ENCODE peak calls at places on chromosomes 5 and 9, in seven cellular contexts. One of them, this sample, is unnamed.

GRCh38 chr5:100872409-100873190 is 30.5 kb downstream of the ST8SIA4 start:
- DNase-seq in H1: no peak
- DNase-seq in mesendoderm: no peak
- DNase-seq in trophoblast cell: no peak
- DNase-seq in IMR-90: no peak
- DNase-seq in mesenchymal stem cell: no peak
- DNase-seq in H9: no peak
- DNase-seq in this sample: no peak

GRCh38 chr9:114499528-114499927 is 5.7 kb downstream of the WHRN start:
- DNase-seq in mesenchymal stem cell: no peak
- DNase-seq in H1: no peak
- DNase-seq in IMR-90: no peak
- DNase-seq in mesendoderm: no peak
- DNase-seq in H9: no peak
- DNase-seq in trophoblast cell: no peak
- DNase-seq in this sample: peak; percentile 27

GRCh38 chr5:10489810-10490426 is 48.2 kb downstream of the ROPN1L start:
- DNase-seq in trophoblast cell: peak; percentile 13
- DNase-seq in mesendoderm: no peak
- DNase-seq in H9: no peak
- DNase-seq in H1: no peak
- DNase-seq in mesenchymal stem cell: no peak
- DNase-seq in IMR-90: peak; percentile 31
- DNase-seq in this sample: no peak

GRCh38 chr9:93226819-93227218 is 42.9 kb downstream of the WNK2 start:
- DNase-seq in trophoblast cell: no peak
- DNase-seq in H1: no peak
- DNase-seq in IMR-90: no peak
- DNase-seq in mesenchymal stem cell: no peak
- DNase-seq in mesendoderm: no peak
- DNase-seq in H9: no peak
- DNase-seq in this sample: no peak

GRCh38 chr5:142008813-142009212 is 4.0 kb downstream of the GNPDA1 start:
- DNase-seq in H9: no peak
- DNase-seq in trophoblast cell: no peak
- DNase-seq in mesendoderm: no peak
- DNase-seq in IMR-90: no peak
- DNase-seq in mesenchymal stem cell: no peak
- DNase-seq in H1: no peak
- DNase-seq in this sample: no peak

GRCh38 chr5:120055858-120056257 is 408.2 kb upstream of the PRR16 start:
- DNase-seq in mesenchymal stem cell: peak; percentile 62
- DNase-seq in H1: no peak
- DNase-seq in trophoblast cell: peak; percentile 2
- DNase-seq in mesendoderm: no peak
- DNase-seq in IMR-90: peak; percentile 76
- DNase-seq in H9: no peak
- DNase-seq in this sample: no peak

GRCh38 chr5:76326559-76327351 is 76.3 kb upstream of the IQGAP2 start:
- DNase-seq in H9: peak; percentile 63
- DNase-seq in IMR-90: no peak
- DNase-seq in mesendoderm: peak; percentile 74
- DNase-seq in mesenchymal stem cell: peak; percentile 18
- DNase-seq in trophoblast cell: no peak
- DNase-seq in H1: peak; percentile 62
- DNase-seq in this sample: peak; percentile 49

GRCh38 chr5:41196197-41196596 is 17.1 kb downstream of the C6 start:
- DNase-seq in H1: no peak
- DNase-seq in mesendoderm: no peak
- DNase-seq in trophoblast cell: no peak
- DNase-seq in IMR-90: peak; percentile 31
- DNase-seq in mesenchymal stem cell: no peak
- DNase-seq in H9: no peak
- DNase-seq in this sample: no peak

GRCh38 chr9:91711755-91712591 is 238.1 kb downstream of the ROR2 start:
- DNase-seq in trophoblast cell: peak; percentile 27
- DNase-seq in mesendoderm: no peak
- DNase-seq in IMR-90: peak; percentile 37
- DNase-seq in mesenchymal stem cell: peak; percentile 24
- DNase-seq in H9: no peak
- DNase-seq in H1: no peak
- DNase-seq in this sample: no peak

GRCh38 chr5:36664762-36665161 is 58.4 kb downstream of the SLC1A3 start:
- DNase-seq in trophoblast cell: peak; percentile 47
- DNase-seq in H1: no peak
- DNase-seq in H9: peak; percentile 58
- DNase-seq in mesenchymal stem cell: no peak
- DNase-seq in IMR-90: no peak
- DNase-seq in mesendoderm: peak; percentile 86
- DNase-seq in this sample: no peak

GRCh38 chr5:31854625-31855526 is 215.9 kb downstream of the PDZD2 start:
- DNase-seq in H1: peak; percentile 82
- DNase-seq in mesendoderm: peak; percentile 94
- DNase-seq in mesenchymal stem cell: peak; percentile 40
- DNase-seq in H9: peak; percentile 73
- DNase-seq in IMR-90: no peak
- DNase-seq in trophoblast cell: peak; percentile 90
- DNase-seq in this sample: peak; percentile 69

GRCh38 chr5:125464847-125465432 is 718.5 kb upstream of the ZNF608 start:
- DNase-seq in H1: no peak
- DNase-seq in IMR-90: no peak
- DNase-seq in H9: no peak
- DNase-seq in trophoblast cell: no peak
- DNase-seq in mesendoderm: no peak
- DNase-seq in mesenchymal stem cell: no peak
- DNase-seq in this sample: no peak

GRCh38 chr9:4865685-4866084 is 72.9 kb downstream of the RCL1 start:
- DNase-seq in H1: no peak
- DNase-seq in H9: no peak
- DNase-seq in IMR-90: no peak
- DNase-seq in mesendoderm: no peak
- DNase-seq in trophoblast cell: peak; percentile 35
- DNase-seq in mesenchymal stem cell: no peak
- DNase-seq in this sample: no peak

GRCh38 chr9:72542917-72543316 is 21.5 kb downstream of the TMC1 start:
- DNase-seq in mesenchymal stem cell: no peak
- DNase-seq in H9: no peak
- DNase-seq in H1: no peak
- DNase-seq in IMR-90: peak; percentile 52
- DNase-seq in mesendoderm: no peak
- DNase-seq in trophoblast cell: no peak
- DNase-seq in this sample: no peak

GRCh38 chr9:131891578-131891977 is 151.7 kb upstream of the RAPGEF1 start:
- DNase-seq in H9: no peak
- DNase-seq in mesendoderm: no peak
- DNase-seq in IMR-90: no peak
- DNase-seq in trophoblast cell: no peak
- DNase-seq in mesenchymal stem cell: no peak
- DNase-seq in H1: no peak
- DNase-seq in this sample: no peak

GRCh38 chr5:139597134-139597533 is 36.0 kb downstream of the UBE2D2 start:
- DNase-seq in trophoblast cell: no peak
- DNase-seq in H1: no peak
- DNase-seq in mesendoderm: no peak
- DNase-seq in mesenchymal stem cell: peak; percentile 37
- DNase-seq in IMR-90: no peak
- DNase-seq in H9: no peak
- DNase-seq in this sample: no peak

GRCh38 chr5:59810041-59810440 is 83.5 kb downstream of the PDE4D start:
- DNase-seq in IMR-90: peak; percentile 71
- DNase-seq in trophoblast cell: peak; percentile 91
- DNase-seq in mesendoderm: peak; percentile 58
- DNase-seq in mesenchymal stem cell: peak; percentile 77
- DNase-seq in H9: peak; percentile 56
- DNase-seq in H1: peak; percentile 78
- DNase-seq in this sample: peak; percentile 70

GRCh38 chr5:159198063-159199036 is 11.0 kb downstream of the RNF145 start:
- DNase-seq in trophoblast cell: no peak
- DNase-seq in mesendoderm: peak; percentile 29
- DNase-seq in H9: no peak
- DNase-seq in H1: no peak
- DNase-seq in mesenchymal stem cell: no peak
- DNase-seq in IMR-90: no peak
- DNase-seq in this sample: no peak

GRCh38 chr5:119288364-119289047 is 67.3 kb upstream of the TNFAIP8 start:
- DNase-seq in H1: no peak
- DNase-seq in trophoblast cell: peak; percentile 93
- DNase-seq in H9: no peak
- DNase-seq in IMR-90: peak; percentile 34
- DNase-seq in mesenchymal stem cell: no peak
- DNase-seq in mesendoderm: no peak
- DNase-seq in this sample: no peak

GRCh38 chr5:40221796-40222195 is 457.9 kb upstream of the PTGER4 start:
- DNase-seq in IMR-90: peak; percentile 93
- DNase-seq in H9: no peak
- DNase-seq in trophoblast cell: peak; percentile 59
- DNase-seq in mesenchymal stem cell: peak; percentile 69
- DNase-seq in mesendoderm: no peak
- DNase-seq in H1: no peak
- DNase-seq in this sample: no peak

GRCh38 chr5:101306391-101307137 is 403.5 kb upstream of the ST8SIA4 start:
- DNase-seq in trophoblast cell: peak; percentile 49
- DNase-seq in mesenchymal stem cell: peak; percentile 45
- DNase-seq in H9: no peak
- DNase-seq in mesendoderm: peak; percentile 1
- DNase-seq in H1: no peak
- DNase-seq in IMR-90: no peak
- DNase-seq in this sample: no peak

GRCh38 chr9:19637084-19637483 is 151.8 kb downstream of the SLC24A2 start:
- DNase-seq in H9: no peak
- DNase-seq in H1: no peak
- DNase-seq in mesendoderm: no peak
- DNase-seq in trophoblast cell: no peak
- DNase-seq in mesenchymal stem cell: no peak
- DNase-seq in IMR-90: no peak
- DNase-seq in this sample: no peak

GRCh38 chr5:180201051-180201987 is 7.7 kb downstream of the RASGEF1C start:
- DNase-seq in trophoblast cell: peak; percentile 70
- DNase-seq in mesendoderm: peak; percentile 77
- DNase-seq in H9: peak; percentile 73
- DNase-seq in mesenchymal stem cell: no peak
- DNase-seq in IMR-90: no peak
- DNase-seq in H1: peak; percentile 88
- DNase-seq in this sample: peak; percentile 49

GRCh38 chr5:150492621-150493020 is 15.3 kb upstream of the NDST1 start:
- DNase-seq in H1: no peak
- DNase-seq in H9: no peak
- DNase-seq in IMR-90: peak; percentile 87
- DNase-seq in mesendoderm: no peak
- DNase-seq in trophoblast cell: peak; percentile 83
- DNase-seq in mesenchymal stem cell: peak; percentile 82
- DNase-seq in this sample: no peak

GRCh38 chr5:32339198-32339597 is 26.5 kb upstream of the MTMR12 start:
- DNase-seq in H9: no peak
- DNase-seq in IMR-90: peak; percentile 16
- DNase-seq in mesendoderm: peak; percentile 79
- DNase-seq in H1: no peak
- DNase-seq in mesenchymal stem cell: peak; percentile 18
- DNase-seq in trophoblast cell: no peak
- DNase-seq in this sample: peak; percentile 42

GRCh38 chr5:20105915-20106314 is 117.9 kb upstream of the CDH18 start:
- DNase-seq in IMR-90: no peak
- DNase-seq in mesenchymal stem cell: no peak
- DNase-seq in mesendoderm: no peak
- DNase-seq in H1: no peak
- DNase-seq in H9: no peak
- DNase-seq in trophoblast cell: no peak
- DNase-seq in this sample: no peak

GRCh38 chr9:78040726-78041125 is 9.1 kb upstream of the GNAQ start:
- DNase-seq in H1: no peak
- DNase-seq in H9: no peak
- DNase-seq in mesendoderm: peak; percentile 61
- DNase-seq in trophoblast cell: peak; percentile 93
- DNase-seq in IMR-90: no peak
- DNase-seq in mesenchymal stem cell: no peak
- DNase-seq in this sample: no peak

GRCh38 chr5:176812269-176813259 is 2.2 kb downstream of the UNC5A start:
- DNase-seq in IMR-90: no peak
- DNase-seq in H9: peak; percentile 78
- DNase-seq in trophoblast cell: peak; percentile 23
- DNase-seq in mesenchymal stem cell: peak; percentile 29
- DNase-seq in mesendoderm: peak; percentile 45
- DNase-seq in H1: peak; percentile 86
- DNase-seq in this sample: peak; percentile 60

GRCh38 chr5:99773290-99773689 is 761.9 kb upstream of the FAM174A start:
- DNase-seq in trophoblast cell: no peak
- DNase-seq in IMR-90: no peak
- DNase-seq in H9: no peak
- DNase-seq in mesendoderm: no peak
- DNase-seq in H1: no peak
- DNase-seq in mesenchymal stem cell: no peak
- DNase-seq in this sample: no peak
- H3K23ac ChIP-seq in trophoblast cell: no peak overlapping the region
- H3K23ac ChIP-seq in IMR-90: no peak overlapping the region
- H3K23ac ChIP-seq in H9: no peak overlapping the region
- H3K23ac ChIP-seq in mesendoderm: no peak overlapping the region
- H3K23ac ChIP-seq in H1: no peak overlapping the region
- H3K23ac ChIP-seq in mesenchymal stem cell: no peak overlapping the region
- H3K23ac ChIP-seq in this sample: no peak overlapping the region

GRCh38 chr5:131533844-131534243 is 101.2 kb downstream of the RAPGEF6 start:
- DNase-seq in mesenchymal stem cell: no peak
- DNase-seq in H9: no peak
- DNase-seq in H1: no peak
- DNase-seq in IMR-90: no peak
- DNase-seq in mesendoderm: no peak
- DNase-seq in trophoblast cell: peak; percentile 2
- DNase-seq in this sample: no peak
- H3K23ac ChIP-seq in mesenchymal stem cell: no peak overlapping the region
- H3K23ac ChIP-seq in H9: no peak overlapping the region
- H3K23ac ChIP-seq in H1: no peak overlapping the region
- H3K23ac ChIP-seq in IMR-90: no peak overlapping the region
- H3K23ac ChIP-seq in mesendoderm: no peak overlapping the region
- H3K23ac ChIP-seq in trophoblast cell: no peak overlapping the region
- H3K23ac ChIP-seq in this sample: no peak overlapping the region

GRCh38 chr9:16069671-16070586 is 517.1 kb downstream of the CCDC171 start:
- DNase-seq in H9: no peak
- DNase-seq in mesendoderm: no peak
- DNase-seq in mesenchymal stem cell: no peak
- DNase-seq in H1: no peak
- DNase-seq in trophoblast cell: no peak
- DNase-seq in IMR-90: peak; percentile 67
- DNase-seq in this sample: no peak
- H3K23ac ChIP-seq in H9: no peak overlapping the region
- H3K23ac ChIP-seq in mesendoderm: no peak overlapping the region
- H3K23ac ChIP-seq in mesenchymal stem cell: no peak overlapping the region
- H3K23ac ChIP-seq in H1: no peak overlapping the region
- H3K23ac ChIP-seq in trophoblast cell: no peak overlapping the region
- H3K23ac ChIP-seq in IMR-90: peak overlapping the region; percentile 41
- H3K23ac ChIP-seq in this sample: no peak overlapping the region

DNA sequence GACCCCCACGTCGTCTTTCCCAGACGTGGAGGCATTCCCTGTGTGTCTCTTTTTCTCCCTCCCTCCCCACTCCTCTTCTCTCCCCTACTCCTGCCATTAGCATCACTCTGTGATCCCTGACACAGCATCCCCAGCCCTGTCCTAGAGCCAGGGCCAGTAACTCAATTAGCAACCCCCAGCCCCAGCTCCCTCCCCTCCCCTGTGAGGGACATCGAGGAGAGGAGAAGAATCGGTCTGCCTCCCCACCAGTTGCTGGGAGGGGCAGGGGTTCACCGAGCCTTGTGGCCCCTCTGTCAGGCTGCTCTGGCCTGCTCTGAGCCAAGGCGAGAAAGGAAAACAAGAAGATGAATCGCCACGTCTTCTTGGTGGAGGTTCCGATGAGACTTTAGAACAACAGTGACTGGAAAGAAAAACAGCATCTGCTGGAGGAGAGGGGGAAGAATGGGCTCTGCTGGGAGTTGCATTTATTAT is 123.1 kb downstream of the PAPPA start:
- DNase-seq in trophoblast cell: no peak
- DNase-seq in H9: no peak
- DNase-seq in IMR-90: no peak
- DNase-seq in H1: peak; percentile 56
- DNase-seq in mesenchymal stem cell: no peak
- DNase-seq in mesendoderm: peak; percentile 70
- DNase-seq in this sample: no peak
- H3K23ac ChIP-seq in trophoblast cell: no peak overlapping the region
- H3K23ac ChIP-seq in H9: no peak overlapping the region
- H3K23ac ChIP-seq in IMR-90: no peak overlapping the region
- H3K23ac ChIP-seq in H1: no peak overlapping the region
- H3K23ac ChIP-seq in mesenchymal stem cell: no peak overlapping the region
- H3K23ac ChIP-seq in mesendoderm: no peak overlapping the region
- H3K23ac ChIP-seq in this sample: no peak overlapping the region